ENCODE peak calls at places on chromosome 18, in six cellular contexts. Y is epithelial cell of esophagus, W is fibroblast of lung, V is cardiac muscle cell, R is astrocyte of the spinal cord, K is coronary artery. T is an unnamed sample.

GRCh38 chr18:13103366-13103765 is 112.2 kb downstream of the CEP192 start:
- DNase-seq in Y (peak), W (no peak), V (no peak), R (no peak), K (no peak), T (no peak)

GRCh38 chr18:73613706-73614340 is 533.8 kb downstream of the FBXO15 start:
- DNase-seq in Y (peak), W (peak), V (no peak), R (no peak), K (no peak), T (peak)

GRCh38 chr18:24322594-24323136 is 75.0 kb downstream of the OSBPL1A start:
- DNase-seq in Y (no peak), W (peak), V (no peak), R (peak), K (no peak), T (no peak)

GRCh38 chr18:24600076-24600654 is 139.7 kb downstream of the HRH4 start:
- DNase-seq in Y (peak), W (peak), V (peak), R (peak), K (no peak), T (peak)

GRCh38 chr18:25042641-25043051 is 309.3 kb downstream of the ZNF521 start:
- DNase-seq in Y (no peak), W (no peak), V (peak), R (no peak), K (no peak), T (no peak)

GRCh38 chr18:57910817-57911216 is 107.7 kb upstream of the ATP8B1 start:
- DNase-seq in Y (no peak), W (no peak), V (no peak), R (no peak), K (no peak), T (no peak)

GRCh38 chr18:6855767-6856166 is 126.3 kb downstream of the ARHGAP28 start:
- DNase-seq in Y (no peak), W (no peak), V (no peak), R (no peak), K (no peak), T (no peak)

GRCh38 chr18:63974991-63975390 is 5.1 kb downstream of the SERPINB8 start:
- DNase-seq in Y (peak), W (peak), V (no peak), R (peak), K (no peak), T (no peak)

GRCh38 chr18:26190506-26190905 is 35.7 kb upstream of the TAF4B start:
- DNase-seq in Y (no peak), W (no peak), V (no peak), R (no peak), K (no peak), T (no peak)

DNA sequence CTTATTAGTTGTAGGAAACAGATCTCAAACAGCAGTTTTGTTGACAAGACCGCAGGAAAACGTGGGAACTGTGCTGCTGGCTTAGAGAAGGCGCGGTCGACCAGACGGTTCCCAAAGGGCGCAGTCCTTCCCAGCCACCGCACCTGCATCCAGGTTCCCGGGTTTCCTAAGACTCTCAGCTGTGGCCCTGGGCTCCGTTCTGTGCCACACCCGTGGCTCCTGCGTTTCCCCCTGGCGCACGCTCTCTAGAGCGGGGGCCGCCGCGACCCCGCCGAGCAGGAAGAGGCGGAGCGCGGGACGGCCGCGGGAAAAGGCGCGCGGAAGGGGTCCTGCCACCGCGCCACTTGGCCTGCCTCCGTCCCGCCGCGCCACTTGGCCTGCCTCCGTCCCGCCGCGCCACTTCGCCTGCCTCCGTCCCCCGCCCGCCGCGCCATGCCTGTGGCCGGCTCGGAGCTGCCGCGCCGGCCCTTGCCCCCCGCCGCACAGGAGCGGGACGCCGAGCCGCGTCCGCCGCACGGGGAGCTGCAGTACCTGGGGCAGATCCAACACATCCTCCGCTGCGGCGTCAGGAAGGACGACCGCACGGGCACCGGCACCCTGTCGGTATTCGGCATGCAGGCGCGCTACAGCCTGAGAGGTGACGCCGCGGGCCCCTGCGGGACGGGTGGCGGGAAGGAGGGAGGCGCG is at the start of gene TYMS:
- DNase-seq in Y (peak), W (peak), V (peak), R (peak), K (no peak), T (peak)
- TF ChIP-seq CTCF in Y (no peak), W (no peak), V (no peak), R (peak), K (no peak), T (peak)

DNA sequence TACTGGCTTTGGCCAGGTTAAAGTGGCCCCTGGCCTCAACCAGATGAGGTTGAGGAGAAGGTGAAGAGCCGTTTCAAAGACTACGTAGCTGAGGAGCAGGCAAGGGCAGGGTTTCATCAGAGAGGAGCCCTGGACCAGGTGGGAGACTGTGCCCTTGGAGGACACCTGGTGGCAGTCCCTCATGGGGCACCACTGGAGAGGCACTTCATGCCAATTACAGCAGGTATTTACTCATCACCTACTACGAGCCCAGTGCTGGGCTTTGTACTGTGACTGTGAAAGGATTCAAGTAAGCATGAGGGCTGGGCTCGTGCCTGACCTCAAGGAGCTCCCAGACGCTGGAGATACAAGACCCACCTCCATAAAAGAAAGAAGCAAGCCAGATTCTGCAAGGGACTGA is 37.6 kb downstream of the SMAD7 start:
- DNase-seq in Y (peak), W (no peak), V (no peak), R (no peak), K (peak), T (no peak)
- TF ChIP-seq CTCF in Y (peak), W (no peak), V (no peak), R (peak), K (no peak), T (peak)

GRCh38 chr18:3664563-3665178 is 214.7 kb downstream of the TGIF1 start:
- DNase-seq in Y (peak), W (peak), V (no peak), R (peak), K (no peak), T (no peak)

GRCh38 chr18:3663870-3664512 is 214.0 kb downstream of the TGIF1 start:
- DNase-seq in Y (no peak), W (no peak), V (no peak), R (no peak), K (no peak), T (no peak)

GRCh38 chr18:3666526-3667254 is 216.7 kb downstream of the TGIF1 start:
- DNase-seq in Y (no peak), W (no peak), V (no peak), R (no peak), K (no peak), T (no peak)

GRCh38 chr18:3665780-3666525 is 216.0 kb downstream of the TGIF1 start:
- DNase-seq in Y (peak), W (peak), V (peak), R (peak), K (peak), T (peak)

DNA sequence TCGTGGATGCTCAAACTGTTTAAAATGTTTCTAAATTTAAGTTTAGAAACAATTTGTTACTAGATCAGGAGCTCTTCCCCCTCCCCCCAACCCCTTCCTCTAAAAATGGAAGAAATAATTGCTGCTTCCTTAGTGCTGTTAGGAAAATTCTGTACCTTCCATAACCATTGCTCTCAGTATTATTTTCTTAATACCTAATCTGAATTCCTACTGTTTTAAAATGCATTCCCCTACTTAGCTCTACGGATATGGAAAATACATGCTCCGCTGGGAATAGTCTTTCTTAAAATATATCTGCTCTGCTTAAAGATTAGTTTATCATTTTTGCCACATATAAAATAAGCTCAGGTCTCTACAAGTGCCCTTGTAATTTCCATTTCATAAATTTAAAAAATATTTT is 215.2 kb downstream of the TGIF1 start:
- DNase-seq in Y (no peak), W (no peak), V (no peak), R (no peak), K (no peak), T (no peak)
- TF ChIP-seq CTCF in Y (no peak), W (no peak), V (no peak), R (no peak), K (no peak), T (no peak)

GRCh38 chr18:14978191-14978590 is 230.2 kb downstream of the ANKRD30B start:
- DNase-seq in Y (no peak), W (no peak), V (no peak), R (no peak), K (no peak), T (no peak)

GRCh38 chr18:14978962-14979535 is 231.1 kb downstream of the ANKRD30B start:
- DNase-seq in Y (no peak), W (no peak), V (peak), R (peak), K (no peak), T (no peak)

GRCh38 chr18:14975431-14975830 is 227.5 kb downstream of the ANKRD30B start:
- DNase-seq in Y (no peak), W (no peak), V (no peak), R (no peak), K (no peak), T (no peak)

GRCh38 chr18:14974576-14974975 is 226.6 kb downstream of the ANKRD30B start:
- DNase-seq in Y (no peak), W (no peak), V (no peak), R (no peak), K (no peak), T (no peak)

DNA sequence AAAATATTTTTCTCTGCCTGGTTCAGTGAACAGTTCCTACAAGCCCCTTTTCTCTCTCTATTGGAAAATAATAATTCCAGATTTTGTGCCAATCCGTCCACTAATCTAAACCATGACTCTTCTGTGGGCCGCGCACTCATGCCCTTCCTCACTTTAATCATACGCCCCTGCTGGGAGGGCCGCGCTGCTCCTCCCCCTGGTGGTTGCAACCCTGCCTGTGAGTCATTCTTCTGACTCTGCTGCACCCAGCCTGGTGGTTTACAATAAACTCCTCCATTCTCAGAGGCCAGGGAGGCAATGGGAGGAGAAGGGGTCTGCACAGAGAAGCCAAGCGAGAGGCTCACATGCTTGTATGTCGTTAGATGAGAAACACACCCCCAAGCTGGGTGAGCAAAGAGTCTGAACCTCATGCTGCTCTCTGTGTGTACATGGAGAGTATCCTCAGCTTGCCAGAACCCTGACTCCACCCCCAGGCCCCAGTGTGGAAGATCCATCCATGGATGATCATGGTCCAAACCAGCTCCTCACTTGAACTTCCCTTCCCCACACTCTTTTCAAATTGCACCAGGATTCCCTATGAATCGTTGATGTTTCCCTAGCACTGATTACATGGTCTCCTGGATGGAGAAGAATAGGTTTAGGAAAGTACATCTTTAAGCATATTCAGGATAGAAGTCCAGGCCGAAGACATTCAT is 228.9 kb downstream of the ANKRD30B start:
- DNase-seq in Y (no peak), W (no peak), V (no peak), R (peak), K (no peak), T (no peak)
- TF ChIP-seq CTCF in Y (no peak), W (no peak), V (no peak), R (peak), K (no peak), T (no peak)

DNA sequence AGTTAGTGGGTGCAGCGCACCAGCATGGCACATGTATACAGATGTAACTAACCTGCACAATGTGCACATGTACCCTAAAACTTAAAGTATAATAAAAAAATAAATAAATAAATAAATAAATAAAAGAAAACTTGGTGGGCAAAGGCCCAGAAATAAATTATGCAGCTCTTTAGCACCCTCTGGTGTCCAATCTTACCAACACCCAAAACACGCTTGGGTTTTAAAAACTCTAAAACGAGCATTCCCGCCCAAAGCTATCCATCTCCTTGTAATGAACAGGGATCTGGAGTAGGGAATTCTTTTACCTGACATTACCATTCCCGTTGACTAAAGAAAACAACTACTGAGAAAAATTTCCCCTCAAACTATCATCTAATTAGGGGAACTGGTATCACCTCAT is 2005.9 kb upstream of the CELF4 start:
- DNase-seq in Y (peak), W (peak), V (peak), R (peak), K (no peak), T (no peak)
- TF ChIP-seq CTCF in Y (peak), W (peak), V (peak), R (peak), K (no peak), T (peak)

GRCh38 chr18:32303400-32303799 is 113.6 kb downstream of the MEP1B start:
- DNase-seq in Y (peak), W (no peak), V (no peak), R (no peak), K (no peak), T (no peak)
- TF ChIP-seq CTCF in Y (no peak), W (no peak), V (no peak), R (no peak), K (no peak), T (no peak)

DNA sequence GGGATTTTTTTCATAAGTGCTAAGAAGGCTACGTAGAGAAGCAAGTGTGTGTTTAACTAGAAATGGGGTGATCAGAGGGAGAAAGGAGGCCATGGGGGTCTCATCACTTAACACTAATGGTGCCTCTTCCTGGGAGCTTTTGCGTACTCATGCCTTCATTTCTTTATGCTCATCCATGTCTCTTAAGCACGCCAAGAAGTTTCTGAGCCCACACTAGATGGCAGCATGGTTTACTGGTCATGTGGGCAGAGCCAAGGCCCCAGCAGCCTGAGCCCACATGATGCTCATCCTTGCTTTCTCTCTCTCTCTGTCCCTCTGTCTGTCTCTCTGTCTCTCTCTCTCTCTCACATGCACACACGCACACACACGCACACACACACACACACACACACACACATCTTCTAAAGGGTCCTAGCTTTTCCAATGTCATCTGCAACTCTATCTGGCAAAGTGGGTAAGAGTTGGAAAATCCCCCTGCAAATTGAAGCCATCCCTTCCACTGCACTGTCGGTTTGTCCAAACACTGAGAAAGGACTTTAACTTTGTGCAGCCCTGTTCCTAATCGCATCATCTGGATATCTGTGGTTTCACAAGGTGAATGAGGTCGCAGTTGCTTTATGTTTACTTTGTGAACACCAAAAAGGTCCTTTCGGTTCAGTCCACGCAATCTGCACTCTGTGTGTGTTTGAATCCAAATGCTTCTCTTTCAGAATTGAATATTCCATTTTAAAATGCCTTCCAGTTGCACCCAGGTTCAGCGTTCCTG is 137.2 kb upstream of the CCDC68 start:
- DNase-seq in Y (peak), W (peak), V (peak), R (peak), K (no peak), T (peak)
- TF ChIP-seq CTCF in Y (peak), W (peak), V (peak), R (peak), K (no peak), T (peak)